ENCODE peak calls at places on chromosomes 2 and 18, in nine cellular contexts. One of them, this sample, is unnamed. For H3K36me3, the result is how much of the 10 kb centered on the place peaks cover.

GRCh38 chr18:2597639-2598038 is 26.3 kb downstream of the NDC80 start:
- DNase-seq in SK-N-MC: no peak
- DNase-seq in psoas muscle: no peak
- DNase-seq in WERI-Rb-1: no peak
- DNase-seq in Karpas-422: no peak
- DNase-seq in GM12878: no peak
- DNase-seq in neuronal stem cell: no peak
- DNase-seq in naive thymus-derived CD4-positive, alpha-beta T cell: peak
- DNase-seq in astrocyte: no peak
- DNase-seq in this sample: no peak

GRCh38 chr2:240498171-240498957 is 59.4 kb downstream of the ANKMY1 start:
- DNase-seq in SK-N-MC: no peak
- DNase-seq in psoas muscle: no peak
- DNase-seq in WERI-Rb-1: no peak
- DNase-seq in Karpas-422: no peak
- DNase-seq in GM12878: no peak
- DNase-seq in neuronal stem cell: no peak
- DNase-seq in naive thymus-derived CD4-positive, alpha-beta T cell: no peak
- DNase-seq in astrocyte: no peak
- DNase-seq in this sample: no peak

GRCh38 chr2:218369374-218369773 is 12.7 kb upstream of the SLC11A1 start:
- DNase-seq in SK-N-MC: no peak
- DNase-seq in psoas muscle: no peak
- DNase-seq in WERI-Rb-1: no peak
- DNase-seq in Karpas-422: no peak
- DNase-seq in GM12878: no peak
- DNase-seq in neuronal stem cell: no peak
- DNase-seq in naive thymus-derived CD4-positive, alpha-beta T cell: no peak
- DNase-seq in astrocyte: no peak
- DNase-seq in this sample: no peak

GRCh38 chr2:121900391-121900790 is 144.9 kb downstream of the TSN start:
- DNase-seq in SK-N-MC: no peak
- DNase-seq in psoas muscle: no peak
- DNase-seq in WERI-Rb-1: no peak
- DNase-seq in Karpas-422: no peak
- DNase-seq in GM12878: no peak
- DNase-seq in neuronal stem cell: no peak
- DNase-seq in naive thymus-derived CD4-positive, alpha-beta T cell: no peak
- DNase-seq in astrocyte: no peak
- DNase-seq in this sample: no peak

GRCh38 chr2:226712941-226713340 is 86.7 kb downstream of the IRS1 start:
- DNase-seq in SK-N-MC: no peak
- DNase-seq in psoas muscle: no peak
- DNase-seq in WERI-Rb-1: no peak
- DNase-seq in Karpas-422: no peak
- DNase-seq in GM12878: no peak
- DNase-seq in neuronal stem cell: no peak
- DNase-seq in naive thymus-derived CD4-positive, alpha-beta T cell: no peak
- DNase-seq in astrocyte: no peak
- DNase-seq in this sample: no peak

GRCh38 chr18:42649636-42650035 is 465.8 kb downstream of the RIT2 start:
- DNase-seq in SK-N-MC: no peak
- DNase-seq in psoas muscle: no peak
- DNase-seq in WERI-Rb-1: no peak
- DNase-seq in Karpas-422: no peak
- DNase-seq in GM12878: no peak
- DNase-seq in neuronal stem cell: no peak
- DNase-seq in naive thymus-derived CD4-positive, alpha-beta T cell: no peak
- DNase-seq in astrocyte: peak
- DNase-seq in this sample: no peak

GRCh38 chr2:150526006-150526405 is 38.5 kb upstream of the RND3 start:
- DNase-seq in SK-N-MC: no peak
- DNase-seq in psoas muscle: no peak
- DNase-seq in WERI-Rb-1: no peak
- DNase-seq in Karpas-422: no peak
- DNase-seq in GM12878: no peak
- DNase-seq in neuronal stem cell: no peak
- DNase-seq in naive thymus-derived CD4-positive, alpha-beta T cell: no peak
- DNase-seq in astrocyte: no peak
- DNase-seq in this sample: no peak

GRCh38 chr2:134460583-134460998 is 206.7 kb downstream of the MGAT5 start:
- DNase-seq in SK-N-MC: no peak
- DNase-seq in psoas muscle: no peak
- DNase-seq in WERI-Rb-1: peak
- DNase-seq in Karpas-422: peak
- DNase-seq in GM12878: no peak
- DNase-seq in neuronal stem cell: peak
- DNase-seq in naive thymus-derived CD4-positive, alpha-beta T cell: peak
- DNase-seq in astrocyte: peak
- DNase-seq in this sample: peak

GRCh38 chr2:122710049-122710448 is 954.6 kb downstream of the TSN start:
- DNase-seq in SK-N-MC: no peak
- DNase-seq in psoas muscle: no peak
- DNase-seq in WERI-Rb-1: no peak
- DNase-seq in Karpas-422: no peak
- DNase-seq in GM12878: no peak
- DNase-seq in neuronal stem cell: no peak
- DNase-seq in naive thymus-derived CD4-positive, alpha-beta T cell: no peak
- DNase-seq in astrocyte: no peak
- DNase-seq in this sample: no peak

GRCh38 chr2:238971318-238972145 is 123.6 kb downstream of the TWIST2 start:
- DNase-seq in SK-N-MC: no peak
- DNase-seq in psoas muscle: no peak
- DNase-seq in WERI-Rb-1: no peak
- DNase-seq in Karpas-422: no peak
- DNase-seq in GM12878: no peak
- DNase-seq in neuronal stem cell: no peak
- DNase-seq in naive thymus-derived CD4-positive, alpha-beta T cell: no peak
- DNase-seq in astrocyte: no peak
- DNase-seq in this sample: no peak

GRCh38 chr2:186484062-186484735 is 1.9 kb upstream of the ZC3H15 start:
- DNase-seq in SK-N-MC: no peak
- DNase-seq in psoas muscle: no peak
- DNase-seq in WERI-Rb-1: no peak
- DNase-seq in Karpas-422: no peak
- DNase-seq in GM12878: no peak
- DNase-seq in neuronal stem cell: no peak
- DNase-seq in naive thymus-derived CD4-positive, alpha-beta T cell: no peak
- DNase-seq in astrocyte: no peak
- DNase-seq in this sample: no peak

GRCh38 chr2:41966920-41967319 is 80.9 kb upstream of the PKDCC start:
- DNase-seq in SK-N-MC: no peak
- DNase-seq in psoas muscle: peak
- DNase-seq in WERI-Rb-1: no peak
- DNase-seq in Karpas-422: no peak
- DNase-seq in GM12878: no peak
- DNase-seq in neuronal stem cell: no peak
- DNase-seq in naive thymus-derived CD4-positive, alpha-beta T cell: no peak
- DNase-seq in astrocyte: no peak
- DNase-seq in this sample: no peak

GRCh38 chr2:215886026-215886425 is 127.3 kb downstream of the MREG start:
- DNase-seq in SK-N-MC: no peak
- DNase-seq in psoas muscle: no peak
- DNase-seq in WERI-Rb-1: no peak
- DNase-seq in Karpas-422: no peak
- DNase-seq in GM12878: no peak
- DNase-seq in neuronal stem cell: no peak
- DNase-seq in naive thymus-derived CD4-positive, alpha-beta T cell: no peak
- DNase-seq in astrocyte: no peak
- DNase-seq in this sample: no peak

GRCh38 chr2:73925853-73926492 is 707 bp upstream of the DGUOK start:
- DNase-seq in SK-N-MC: no peak
- DNase-seq in psoas muscle: no peak
- DNase-seq in WERI-Rb-1: no peak
- DNase-seq in Karpas-422: no peak
- DNase-seq in GM12878: no peak
- DNase-seq in neuronal stem cell: no peak
- DNase-seq in naive thymus-derived CD4-positive, alpha-beta T cell: no peak
- DNase-seq in astrocyte: no peak
- DNase-seq in this sample: no peak

GRCh38 chr18:44798433-44799048 is 117.9 kb downstream of the SETBP1 start:
- DNase-seq in SK-N-MC: no peak
- DNase-seq in psoas muscle: no peak
- DNase-seq in WERI-Rb-1: no peak
- DNase-seq in Karpas-422: no peak
- DNase-seq in GM12878: no peak
- DNase-seq in neuronal stem cell: no peak
- DNase-seq in naive thymus-derived CD4-positive, alpha-beta T cell: no peak
- DNase-seq in astrocyte: no peak
- DNase-seq in this sample: no peak

GRCh38 chr2:189982777-189983394 is 79.6 kb downstream of the MSTN start:
- DNase-seq in SK-N-MC: no peak
- DNase-seq in psoas muscle: no peak
- DNase-seq in WERI-Rb-1: peak
- DNase-seq in Karpas-422: peak
- DNase-seq in GM12878: no peak
- DNase-seq in neuronal stem cell: no peak
- DNase-seq in naive thymus-derived CD4-positive, alpha-beta T cell: no peak
- DNase-seq in astrocyte: no peak
- DNase-seq in this sample: no peak

GRCh38 chr2:218071218-218071937 is 2.3 kb downstream of the RUFY4 start:
- DNase-seq in SK-N-MC: no peak
- DNase-seq in psoas muscle: no peak
- DNase-seq in WERI-Rb-1: no peak
- DNase-seq in Karpas-422: no peak
- DNase-seq in GM12878: no peak
- DNase-seq in neuronal stem cell: no peak
- DNase-seq in naive thymus-derived CD4-positive, alpha-beta T cell: no peak
- DNase-seq in astrocyte: no peak
- DNase-seq in this sample: no peak

GRCh38 chr2:69955029-69955428 is 6.4 kb downstream of the ASPRV1 start:
- DNase-seq in SK-N-MC: no peak
- DNase-seq in psoas muscle: no peak
- DNase-seq in WERI-Rb-1: no peak
- DNase-seq in Karpas-422: no peak
- DNase-seq in GM12878: no peak
- DNase-seq in neuronal stem cell: no peak
- DNase-seq in naive thymus-derived CD4-positive, alpha-beta T cell: no peak
- DNase-seq in astrocyte: no peak
- DNase-seq in this sample: no peak

GRCh38 chr2:219844756-219845155 is 217.3 kb downstream of the SLC4A3 start:
- DNase-seq in SK-N-MC: no peak
- DNase-seq in psoas muscle: no peak
- DNase-seq in WERI-Rb-1: no peak
- DNase-seq in Karpas-422: peak
- DNase-seq in GM12878: peak
- DNase-seq in neuronal stem cell: no peak
- DNase-seq in naive thymus-derived CD4-positive, alpha-beta T cell: no peak
- DNase-seq in astrocyte: no peak
- DNase-seq in this sample: no peak

GRCh38 chr2:119518401-119518800 is 5.9 kb downstream of the SCTR start:
- DNase-seq in SK-N-MC: no peak
- DNase-seq in psoas muscle: no peak
- DNase-seq in WERI-Rb-1: no peak
- DNase-seq in Karpas-422: no peak
- DNase-seq in GM12878: no peak
- DNase-seq in neuronal stem cell: no peak
- DNase-seq in naive thymus-derived CD4-positive, alpha-beta T cell: no peak
- DNase-seq in astrocyte: no peak
- DNase-seq in this sample: no peak
- H3K36me3 ChIP-seq in SK-N-MC: under half
- H3K36me3 ChIP-seq in psoas muscle: under half
- H3K36me3 ChIP-seq in WERI-Rb-1: under half
- H3K36me3 ChIP-seq in Karpas-422: under half
- H3K36me3 ChIP-seq in GM12878: under half
- H3K36me3 ChIP-seq in neuronal stem cell: under half
- H3K36me3 ChIP-seq in naive thymus-derived CD4-positive, alpha-beta T cell: under half
- H3K36me3 ChIP-seq in astrocyte: under half
- H3K36me3 ChIP-seq in this sample: under half

DNA sequence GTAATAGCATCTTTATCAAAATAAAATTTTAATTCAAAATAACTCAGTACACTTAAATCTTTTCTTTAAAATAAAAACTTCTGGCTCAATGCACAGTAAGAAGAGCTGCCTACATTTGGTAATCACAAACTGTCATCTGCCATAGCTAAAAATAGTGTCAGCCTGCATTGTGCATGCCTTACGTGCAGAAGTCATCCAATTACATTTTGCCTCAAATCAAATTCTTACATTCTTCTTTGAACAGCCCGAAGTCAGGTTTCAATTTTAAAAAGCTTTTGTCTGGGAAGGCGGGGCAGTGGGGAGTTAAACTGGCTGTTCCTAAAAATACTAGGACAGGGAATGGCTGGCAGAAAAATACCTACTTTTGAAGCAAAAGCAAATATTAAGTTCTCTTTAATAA is 51.1 kb downstream of the RTN4 start:
- DNase-seq in SK-N-MC: no peak
- DNase-seq in psoas muscle: no peak
- DNase-seq in WERI-Rb-1: no peak
- DNase-seq in Karpas-422: peak
- DNase-seq in GM12878: no peak
- DNase-seq in neuronal stem cell: no peak
- DNase-seq in naive thymus-derived CD4-positive, alpha-beta T cell: no peak
- DNase-seq in astrocyte: peak
- DNase-seq in this sample: no peak
- H3K36me3 ChIP-seq in SK-N-MC: under half
- H3K36me3 ChIP-seq in psoas muscle: under half
- H3K36me3 ChIP-seq in WERI-Rb-1: under half
- H3K36me3 ChIP-seq in Karpas-422: under half
- H3K36me3 ChIP-seq in GM12878: under half
- H3K36me3 ChIP-seq in neuronal stem cell: under half
- H3K36me3 ChIP-seq in naive thymus-derived CD4-positive, alpha-beta T cell: under half
- H3K36me3 ChIP-seq in astrocyte: under half
- H3K36me3 ChIP-seq in this sample: under half

DNA sequence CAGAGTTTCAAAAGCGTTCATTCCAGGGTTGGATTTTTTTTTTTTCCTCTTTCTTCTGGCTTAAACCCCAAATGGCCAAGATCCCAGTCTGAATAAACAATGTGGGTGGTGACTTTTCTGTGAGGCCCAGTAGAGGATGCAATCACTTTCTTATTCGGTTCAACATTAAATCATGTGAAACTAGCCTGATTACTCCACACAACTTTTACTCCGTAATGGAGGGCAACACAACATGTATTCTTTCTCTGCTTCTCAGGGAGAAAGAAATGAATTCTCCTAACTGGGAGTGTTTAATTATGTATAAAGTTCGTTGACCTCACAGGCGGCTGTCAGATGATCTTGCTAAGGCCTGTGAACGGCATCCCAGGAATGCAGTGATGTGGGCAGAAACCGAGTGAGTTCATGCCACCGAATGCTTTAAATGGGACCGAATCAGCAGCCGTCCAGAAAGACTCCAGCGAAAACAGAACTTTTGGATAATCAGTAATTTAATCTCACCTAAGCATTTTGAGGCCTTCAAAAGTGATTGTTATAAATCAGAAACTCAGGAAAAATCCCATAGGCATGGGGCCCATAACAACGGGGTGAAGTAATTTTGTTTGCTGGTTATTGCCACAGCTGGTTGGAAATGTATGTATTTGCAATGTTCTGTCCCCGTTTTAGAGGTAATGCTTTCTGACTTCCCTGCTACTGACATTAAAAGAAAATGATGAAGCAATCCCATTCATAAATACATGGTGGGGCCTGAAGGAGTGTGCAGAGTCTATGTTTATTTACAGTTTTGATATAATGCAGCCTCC is 81.5 kb downstream of the BCL2 start:
- DNase-seq in SK-N-MC: no peak
- DNase-seq in psoas muscle: peak
- DNase-seq in WERI-Rb-1: no peak
- DNase-seq in Karpas-422: no peak
- DNase-seq in GM12878: no peak
- DNase-seq in neuronal stem cell: peak
- DNase-seq in naive thymus-derived CD4-positive, alpha-beta T cell: no peak
- DNase-seq in astrocyte: peak
- DNase-seq in this sample: peak
- H3K36me3 ChIP-seq in SK-N-MC: under half
- H3K36me3 ChIP-seq in psoas muscle: under half
- H3K36me3 ChIP-seq in WERI-Rb-1: under half
- H3K36me3 ChIP-seq in Karpas-422: half or more
- H3K36me3 ChIP-seq in GM12878: under half
- H3K36me3 ChIP-seq in neuronal stem cell: under half
- H3K36me3 ChIP-seq in naive thymus-derived CD4-positive, alpha-beta T cell: under half
- H3K36me3 ChIP-seq in astrocyte: under half
- H3K36me3 ChIP-seq in this sample: under half

GRCh38 chr18:40314199-40314598 is 1640.8 kb upstream of the PIK3C3 start:
- DNase-seq in SK-N-MC: no peak
- DNase-seq in psoas muscle: no peak
- DNase-seq in WERI-Rb-1: no peak
- DNase-seq in Karpas-422: no peak
- DNase-seq in GM12878: no peak
- DNase-seq in neuronal stem cell: no peak
- DNase-seq in naive thymus-derived CD4-positive, alpha-beta T cell: no peak
- DNase-seq in astrocyte: no peak
- DNase-seq in this sample: no peak
- H3K36me3 ChIP-seq in SK-N-MC: under half
- H3K36me3 ChIP-seq in psoas muscle: under half
- H3K36me3 ChIP-seq in WERI-Rb-1: under half
- H3K36me3 ChIP-seq in Karpas-422: under half
- H3K36me3 ChIP-seq in GM12878: under half
- H3K36me3 ChIP-seq in neuronal stem cell: under half
- H3K36me3 ChIP-seq in naive thymus-derived CD4-positive, alpha-beta T cell: under half
- H3K36me3 ChIP-seq in astrocyte: under half
- H3K36me3 ChIP-seq in this sample: under half